ENCODE peak calls at places on chromosomes 4 and X, in nine cellular contexts. X, E, M, C, R, D, I, N and O are unnamed samples.

GRCh38 chrX:115689931-115690330 is 129.0 kb downstream of the PLS3 start:
- DNase-seq in X (no peak), E (peak), M (peak), C (no peak), R (no peak), D (no peak), I (peak), N (no peak), O (no peak)

GRCh38 chr4:30722916-30723270 is 2.7 kb downstream of the PCDH7 start:
- DNase-seq in X (no peak), E (no peak), M (peak), C (no peak), R (peak), D (peak), I (no peak), N (peak), O (no peak)

GRCh38 chrX:155068165-155068564 is 2.8 kb downstream of the CMC4 start:
- DNase-seq in X (no peak), E (peak), M (no peak), C (peak), R (no peak), D (no peak), I (peak), N (no peak), O (peak)

GRCh38 chr4:144584428-144584827 is 61.5 kb upstream of the HHIP start:
- DNase-seq in X (no peak), E (no peak), M (no peak), C (no peak), R (no peak), D (no peak), I (no peak), N (no peak), O (no peak)

GRCh38 chrX:22366166-22366702 is 93.5 kb downstream of the CBLL2 start:
- DNase-seq in X (no peak), E (no peak), M (no peak), C (no peak), R (no peak), D (no peak), I (peak), N (no peak), O (no peak)

GRCh38 chr4:35710343-35710742 is 534.0 kb downstream of the ARAP2 start:
- DNase-seq in X (no peak), E (no peak), M (no peak), C (no peak), R (no peak), D (no peak), I (no peak), N (no peak), O (no peak)

GRCh38 chrX:23803931-23804381 is 21.0 kb downstream of the SAT1 start:
- DNase-seq in X (peak), E (peak), M (no peak), C (no peak), R (peak), D (no peak), I (peak), N (peak), O (peak)

GRCh38 chrX:15816886-15817285 is 26.6 kb downstream of the ZRSR2 start:
- DNase-seq in X (no peak), E (no peak), M (no peak), C (peak), R (no peak), D (no peak), I (no peak), N (no peak), O (no peak)

GRCh38 chrX:114959729-114960128 is 57.7 kb downstream of the IL13RA2 start:
- DNase-seq in X (no peak), E (no peak), M (peak), C (no peak), R (no peak), D (no peak), I (peak), N (no peak), O (no peak)

DNA sequence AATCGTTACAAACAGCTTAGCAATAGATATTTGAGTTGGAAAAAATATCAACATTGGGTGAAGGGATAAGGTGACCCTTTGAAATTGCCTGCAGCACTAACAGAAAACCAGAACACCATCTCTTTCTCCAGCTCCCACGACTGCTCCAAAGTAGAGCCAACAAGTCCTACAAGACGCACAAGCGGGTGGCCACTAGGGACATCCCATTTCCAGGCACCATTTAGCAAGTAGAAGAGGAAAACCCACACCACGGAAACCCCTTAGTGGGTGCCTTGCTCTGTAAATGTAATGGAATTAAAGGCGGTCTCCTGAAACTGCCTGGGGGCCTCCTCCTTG is 1.9 kb downstream of the ARHGAP6 start:
- DNase-seq in X (no peak), E (no peak), M (peak), C (no peak), R (no peak), D (no peak), I (no peak), N (no peak), O (no peak)
- H3K4me3 ChIP-seq in X (peak), E (peak), M (peak), C (peak), R (no peak), D (no peak), I (peak), N (peak), O (peak)

DNA sequence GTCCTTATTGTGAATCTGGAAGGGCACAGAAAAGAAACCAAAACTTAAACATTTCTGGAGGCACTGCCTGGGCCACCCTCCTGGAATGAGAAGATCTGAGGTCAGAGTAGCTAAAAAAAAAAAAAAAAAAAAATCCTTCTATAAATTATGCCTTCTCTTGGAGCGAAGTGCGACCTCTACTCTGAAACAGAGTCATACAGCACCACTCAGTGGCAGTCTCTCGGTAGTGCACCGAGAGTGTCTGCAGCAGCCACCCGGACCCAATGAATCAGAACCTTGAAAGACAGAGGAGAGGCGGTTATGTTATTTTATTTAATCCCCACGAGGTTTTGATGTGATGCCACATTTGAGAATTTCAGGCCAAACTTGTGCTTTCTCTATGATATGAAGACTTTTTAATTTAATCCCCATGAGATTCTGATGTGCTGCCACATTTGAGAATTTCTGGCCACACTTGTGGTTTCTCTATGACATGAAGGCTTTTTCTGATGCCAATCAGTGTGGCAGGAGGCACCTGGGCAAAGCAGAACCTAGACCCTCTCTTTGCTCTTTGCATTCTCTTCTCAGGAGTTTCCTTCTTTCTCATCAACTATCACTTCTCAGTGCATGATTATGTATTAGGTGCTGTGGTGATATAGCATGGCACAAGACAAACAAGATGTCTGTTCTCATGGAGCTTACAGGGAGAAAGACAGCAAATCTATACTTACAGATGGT is 5.6 kb upstream of the CT47C1 start:
- DNase-seq in X (peak), E (peak), M (peak), C (peak), R (peak), D (peak), I (peak), N (peak), O (no peak)
- TF ChIP-seq CTCF in X (peak), E (peak), M (peak), C (peak), R (peak), D (peak), I (peak), N (peak), O (peak)

GRCh38 chr4:163331629-163332360 is 601 bp downstream of the NPY1R start:
- DNase-seq in X (no peak), E (no peak), M (peak), C (no peak), R (peak), D (peak), I (no peak), N (peak), O (no peak)
- H3K4me3 ChIP-seq in X (peak), E (peak), M (peak), C (peak), R (peak), D (peak), I (peak), N (peak), O (peak)

GRCh38 chr4:55395218-55395528 is 584 bp upstream of the TMEM165 start:
- DNase-seq in X (no peak), E (no peak), M (no peak), C (no peak), R (no peak), D (no peak), I (no peak), N (no peak), O (no peak)
- TF ChIP-seq CTCF in X (no peak), E (no peak), M (no peak), C (no peak), R (no peak), D (no peak), I (no peak), N (no peak), O (no peak)